ENCODE peak calls at places on chromosomes 2 and 18, in nine cellular contexts. E, S, X, G, F, D, V, N and J are unnamed samples.

GRCh38 chr2:121293450-121294325 is 8.7 kb upstream of the TFCP2L1 start:
- DNase-seq in X (no peak), D (no peak), V (peak), G (no peak), E (no peak), S (no peak), F (no peak), N (no peak), J (no peak)

GRCh38 chr2:227614740-227615139 is at the start of gene SCYGR3:
- DNase-seq in X (no peak), D (no peak), F (no peak), V (no peak), S (no peak), E (no peak), G (no peak), N (no peak), J (no peak)

GRCh38 chr2:104844813-104845551 is 8.9 kb upstream of the POU3F3 start:
- DNase-seq in V (peak), S (no peak), X (peak), E (no peak), D (no peak), G (no peak), N (no peak), F (peak), J (no peak)

GRCh38 chr18:48003426-48004349 is 73.2 kb upstream of the SMAD2 start:
- DNase-seq in V (peak), G (peak), X (no peak), D (peak), F (no peak), N (no peak), S (peak), E (peak), J (peak)

GRCh38 chr2:159968282-159968900 is 94.0 kb downstream of the PLA2R1 start:
- DNase-seq in V (no peak), D (peak), S (peak), F (peak), E (peak), X (no peak), N (no peak), G (peak), J (peak)

GRCh38 chr2:224166661-224167060 is 127.6 kb upstream of the SERPINE2 start:
- DNase-seq in S (no peak), N (no peak), X (no peak), G (no peak), F (no peak), E (no peak), D (peak), V (no peak), J (no peak)

GRCh38 chr2:42722328-42723190 is 41.4 kb downstream of the OXER1 start:
- DNase-seq in X (no peak), V (peak), F (no peak), S (peak), N (peak), G (peak), E (peak), D (peak), J (peak)

GRCh38 chr18:76565238-76566173 is 70.5 kb upstream of the ZNF516 start:
- DNase-seq in X (peak), N (no peak), D (peak), S (peak), E (peak), G (peak), V (peak), F (peak), J (peak)

GRCh38 chr2:108588070-108588668 is 53.9 kb downstream of the LIMS1 start:
- DNase-seq in V (no peak), N (no peak), E (peak), D (peak), X (no peak), S (no peak), F (no peak), G (peak), J (no peak)

GRCh38 chr2:17643031-17643615 is 102.6 kb downstream of the VSNL1 start:
- DNase-seq in G (peak), X (no peak), D (peak), E (peak), N (no peak), S (peak), V (peak), F (no peak), J (peak)

GRCh38 chr2:96148410-96149217 is 3.4 kb upstream of the DUSP2 start:
- DNase-seq in S (peak), F (peak), E (peak), G (peak), D (peak), N (peak), V (peak), X (no peak), J (peak)

GRCh38 chr2:68698567-68699377 is 35.8 kb upstream of the ARHGAP25 start:
- DNase-seq in N (no peak), V (no peak), D (no peak), X (no peak), E (no peak), G (no peak), S (no peak), F (no peak), J (no peak)

GRCh38 chr2:149924549-149925213 is 337.1 kb upstream of the MMADHC start:
- DNase-seq in F (no peak), S (no peak), G (no peak), E (no peak), V (no peak), D (no peak), N (no peak), X (no peak), J (no peak)

GRCh38 chr2:224210495-224211472 is 171.7 kb upstream of the SERPINE2 start:
- DNase-seq in G (peak), D (no peak), N (no peak), X (no peak), V (no peak), F (no peak), S (no peak), E (no peak), J (no peak)

GRCh38 chr2:201880620-201881381 is 74.5 kb downstream of the CDK15 start:
- DNase-seq in N (no peak), S (peak), D (peak), X (no peak), V (peak), G (peak), E (no peak), F (no peak), J (peak)

GRCh38 chr2:177683473-177684069 is 291.0 kb downstream of the AGPS start:
- DNase-seq in X (no peak), E (no peak), D (no peak), V (no peak), S (no peak), G (no peak), N (no peak), F (no peak), J (no peak)

GRCh38 chr2:64950226-64951160 is 38.7 kb upstream of the SLC1A4 start:
- DNase-seq in X (no peak), D (no peak), V (no peak), N (no peak), E (no peak), G (no peak), F (no peak), S (peak), J (no peak)

GRCh38 chr2:1047485-1047884 is 96.8 kb downstream of the SNTG2 start:
- DNase-seq in E (peak), G (peak), X (no peak), F (no peak), D (peak), V (no peak), N (no peak), S (no peak), J (no peak)

GRCh38 chr2:240129311-240129710 is 6.8 kb downstream of the COPS9 start:
- DNase-seq in X (no peak), S (no peak), N (no peak), D (no peak), E (no peak), V (no peak), G (no peak), F (peak), J (no peak)

GRCh38 chr2:170369894-170370293 is 191.9 kb downstream of the MYO3B start:
- DNase-seq in S (no peak), G (peak), F (no peak), D (peak), N (no peak), E (peak), X (no peak), V (no peak), J (no peak)